ENCODE peak calls at places on chromosomes 4 and X, in ten cellular contexts. A is AG08396; W is caudate nucleus; S is GDM1; G is T-cell; M is WTC11; F is NCI-H510A; C is stimulated activated CD4-positive, alpha-beta T cell treated with anti-CD3 and anti-CD28 coated beads, TNF-alpha, amount 100 ng/mL, for 4 hours; Z is LoVo; X is anterior cingulate cortex. O is an unnamed sample.

GRCh38 chr4:139754913-139755312 is 89.3 kb downstream of the MGST2 start:
- DNase-seq in A (no peak), W (no peak), S (no peak), G (no peak), M (no peak), F (no peak), C (no peak), Z (no peak), X (no peak), O (no peak)

GRCh38 chr4:499563-499962 is 553 bp downstream of the PIGG start:
- DNase-seq in A (no peak), W (no peak), S (no peak), G (no peak), M (no peak), F (no peak), C (no peak), Z (no peak), X (no peak), O (no peak)

GRCh38 chr4:108868606-108869227 is 105.9 kb upstream of the ETNPPL start:
- DNase-seq in A (no peak), W (no peak), S (no peak), G (no peak), M (no peak), F (no peak), C (no peak), Z (no peak), X (no peak), O (no peak)

GRCh38 chr4:5804656-5805055 is 88.2 kb downstream of the CRMP1 start:
- DNase-seq in A (no peak), W (no peak), S (no peak), G (no peak), M (peak; percentile 50), F (no peak), C (no peak), Z (no peak), X (no peak), O (no peak)

GRCh38 chr4:48620093-48620492 is 130.0 kb downstream of the ZAR1 start:
- DNase-seq in A (no peak), W (no peak), S (no peak), G (no peak), M (no peak), F (no peak), C (no peak), Z (no peak), X (no peak), O (no peak)

GRCh38 chrX:103549920-103550319 is 30.6 kb upstream of the RAB40A start:
- DNase-seq in A (no peak), W (no peak), S (no peak), G (no peak), M (no peak), F (no peak), C (no peak), Z (no peak), X (no peak), O (no peak)

GRCh38 chr4:143700060-143700419 is 435 bp downstream of the FREM3 start:
- DNase-seq in A (no peak), W (no peak), S (no peak), G (no peak), M (peak; percentile 42), F (peak; percentile 11), C (no peak), Z (no peak), X (no peak), O (no peak)

GRCh38 chrX:40971736-40972135 is 113.5 kb upstream of the USP9X start:
- DNase-seq in A (no peak), W (no peak), S (no peak), G (no peak), M (no peak), F (no peak), C (no peak), Z (peak; percentile 21), X (no peak), O (no peak)

GRCh38 chr4:61201562-61202099 is 1.5 kb downstream of the ADGRL3 start:
- DNase-seq in A (peak; percentile 5), W (no peak), S (no peak), G (no peak), M (no peak), F (no peak), C (no peak), Z (no peak), X (peak; percentile 70), O (no peak)

GRCh38 chr4:176425035-176425434 is 105.3 kb downstream of the SPCS3 start:
- DNase-seq in A (no peak), W (no peak), S (no peak), G (no peak), M (no peak), F (no peak), C (no peak), Z (no peak), X (no peak), O (no peak)

GRCh38 chrX:38878674-38879375 is 77.6 kb downstream of the MID1IP1 start:
- DNase-seq in A (no peak), W (no peak), S (no peak), G (no peak), M (no peak), F (no peak), C (no peak), Z (no peak), X (no peak), O (no peak)

GRCh38 chrX:22527302-22527701 is 254.6 kb downstream of the CBLL2 start:
- DNase-seq in A (no peak), W (no peak), S (no peak), G (no peak), M (no peak), F (no peak), C (no peak), Z (no peak), X (no peak), O (no peak)

GRCh38 chr4:5881340-5881739 is 11.5 kb downstream of the CRMP1 start:
- DNase-seq in A (no peak), W (no peak), S (no peak), G (no peak), M (no peak), F (no peak), C (no peak), Z (no peak), X (no peak), O (no peak)

GRCh38 chr4:54929459-54929858 is 195.9 kb downstream of the KDR start:
- DNase-seq in A (no peak), W (no peak), S (no peak), G (no peak), M (no peak), F (peak; percentile 67), C (no peak), Z (no peak), X (no peak), O (no peak)

GRCh38 chrX:154380787-154381186 is 1.7 kb downstream of the EMD start:
- DNase-seq in A (no peak), W (no peak), S (no peak), G (no peak), M (no peak), F (no peak), C (no peak), Z (no peak), X (no peak), O (no peak)

GRCh38 chrX:154791467-154791866 is 13.8 kb downstream of the MPP1 start:
- DNase-seq in A (no peak), W (no peak), S (no peak), G (no peak), M (no peak), F (no peak), C (no peak), Z (no peak), X (no peak), O (no peak)

GRCh38 chr4:72019688-72020087 is 12.1 kb upstream of the NPFFR2 start:
- DNase-seq in A (no peak), W (no peak), S (no peak), G (no peak), M (no peak), F (no peak), C (no peak), Z (no peak), X (no peak), O (no peak)

GRCh38 chr4:48261288-48261687 is 8.3 kb downstream of the TEC start:
- DNase-seq in A (no peak), W (no peak), S (no peak), G (no peak), M (no peak), F (no peak), C (no peak), Z (no peak), X (no peak), O (no peak)

GRCh38 chr4:10302096-10302495 is 155.1 kb downstream of the ZNF518B start:
- DNase-seq in A (no peak), W (no peak), S (no peak), G (no peak), M (no peak), F (no peak), C (no peak), Z (no peak), X (no peak), O (no peak)

GRCh38 chr4:121041307-121042090 is 30.8 kb downstream of the NDNF start:
- DNase-seq in A (no peak), W (no peak), S (no peak), G (peak; percentile 7), M (no peak), F (no peak), C (no peak), Z (no peak), X (no peak), O (no peak)

GRCh38 chr4:127500242-127500641 is 132.5 kb upstream of the INTU start:
- DNase-seq in A (no peak), W (no peak), S (no peak), G (no peak), M (no peak), F (no peak), C (no peak), Z (no peak), X (no peak), O (no peak)

GRCh38 chr4:54322817-54323417 is 93.8 kb downstream of the PDGFRA start:
- DNase-seq in A (peak; percentile 81), W (peak; percentile 19), S (peak; percentile 58), G (peak; percentile 22), M (peak; percentile 86), F (peak; percentile 70), C (peak; percentile 11), Z (peak; percentile 72), X (peak; percentile 29), O (no peak)

GRCh38 chr4:47577779-47578553 is 92.9 kb downstream of the ATP10D start:
- DNase-seq in A (no peak), W (no peak), S (no peak), G (no peak), M (no peak), F (no peak), C (no peak), Z (no peak), X (no peak), O (no peak)

GRCh38 chr4:131430302-131430701 is 1718.8 kb upstream of the PCDH10 start:
- DNase-seq in A (no peak), W (no peak), S (no peak), G (no peak), M (no peak), F (no peak), C (no peak), Z (no peak), X (no peak), O (no peak)

GRCh38 chr4:182554736-182555135 is 311.5 kb downstream of the TENM3 start:
- DNase-seq in A (no peak), W (no peak), S (no peak), G (no peak), M (no peak), F (no peak), C (no peak), Z (no peak), X (no peak), O (no peak)

GRCh38 chrX:136262241-136262640 is 11.0 kb upstream of the MAP7D3 start:
- DNase-seq in A (no peak), W (no peak), S (no peak), G (no peak), M (no peak), F (no peak), C (no peak), Z (no peak), X (no peak), O (no peak)

GRCh38 chr4:163679189-163679588 is 184.7 kb downstream of the TMA16 start:
- DNase-seq in A (peak; percentile 16), W (no peak), S (no peak), G (no peak), M (no peak), F (no peak), C (no peak), Z (peak; percentile 11), X (no peak), O (no peak)

GRCh38 chr4:114281561-114281960 is 302.1 kb upstream of the ARSJ start:
- DNase-seq in A (peak; percentile 37), W (no peak), S (no peak), G (no peak), M (no peak), F (no peak), C (no peak), Z (no peak), X (no peak), O (no peak)